ENCODE peak calls at places on chromosome 1, in nine cellular contexts. R is NCI-H69; Y is stromal cell of bone marrow; A is stimulated activated CD4-positive, alpha-beta T cell treated with anti-CD3 and anti-CD28 coated beads, Interleukin-2, amount 100 ng/mL, for 24 hours; N is posterior vena cava; H is D341Med; B is transverse colon; S is HEK293T; O is HFF-Myc. M is an unnamed sample.

GRCh38 chr1:201902198-201902597 is 13.5 kb downstream of the SHISA4 start:
- DNase-seq in R (no peak), O (no peak), H (no peak), Y (peak), N (no peak), B (no peak), A (no peak), S (no peak), M (no peak)

GRCh38 chr1:176717052-176717754 is 254.2 kb downstream of the PAPPA2 start:
- DNase-seq in H (no peak), B (no peak), O (no peak), Y (no peak), N (no peak), R (no peak), A (no peak), S (no peak), M (no peak)

GRCh38 chr1:19033926-19034680 is 77.6 kb upstream of the IFFO2 start:
- DNase-seq in S (no peak), A (peak), H (peak), O (no peak), N (peak), R (no peak), B (peak), Y (no peak), M (peak)

GRCh38 chr1:203796223-203796747 is 862 bp downstream of the ZBED6 start:
- DNase-seq in H (peak), N (no peak), O (no peak), B (peak), A (peak), S (peak), R (peak), Y (no peak), M (peak)

GRCh38 chr1:50328552-50328951 is 94.7 kb downstream of the DMRTA2 start:
- DNase-seq in Y (no peak), O (no peak), S (no peak), H (no peak), B (no peak), N (no peak), R (no peak), A (no peak), M (no peak)

GRCh38 chr1:115065021-115065420 is 24.3 kb downstream of the TSPAN2 start:
- DNase-seq in O (no peak), R (no peak), Y (no peak), H (no peak), B (no peak), N (no peak), S (no peak), A (no peak), M (no peak)

GRCh38 chr1:154418898-154419619 is 13.9 kb downstream of the IL6R start:
- DNase-seq in H (peak), Y (no peak), A (no peak), B (no peak), R (no peak), N (no peak), S (no peak), O (no peak), M (no peak)

GRCh38 chr1:245843101-245843500 is 664.0 kb downstream of the SMYD3 start:
- DNase-seq in N (no peak), H (no peak), A (no peak), S (no peak), Y (no peak), O (no peak), B (no peak), R (peak), M (no peak)

GRCh38 chr1:116766616-116767469 is 12.6 kb downstream of the CD2 start:
- DNase-seq in H (no peak), Y (no peak), B (no peak), S (no peak), N (no peak), A (no peak), R (no peak), O (peak), M (no peak)

GRCh38 chr1:228278432-228278941 is 70.6 kb downstream of the OBSCN start:
- DNase-seq in H (no peak), Y (no peak), S (no peak), B (no peak), A (no peak), O (no peak), N (peak), R (no peak), M (no peak)

M was measured in GM04504.